ENCODE peak calls at places on chromosomes 4 and X, in five cellular contexts. One of them, this sample, is unnamed.

GRCh38 chr4:182449186-182449880 is 206.1 kb downstream of the TENM3 start:
- DNase-seq in T-helper 2 cell: no peak
- DNase-seq in epithelial cell of prostate: no peak
- DNase-seq in HEK293T: peak; percentile 25
- DNase-seq in stimulated activated CD4-positive, alpha-beta T cell treated with anti-CD3 and anti-CD28 coated beads, Interleukin-1b, Interleukin-23, amount 100 ng/mL, for 24 hours: no peak
- DNase-seq in this sample: peak; percentile 67

GRCh38 chr4:126973201-126973600 is 659.6 kb upstream of the INTU start:
- DNase-seq in T-helper 2 cell: no peak
- DNase-seq in epithelial cell of prostate: no peak
- DNase-seq in HEK293T: no peak
- DNase-seq in stimulated activated CD4-positive, alpha-beta T cell treated with anti-CD3 and anti-CD28 coated beads, Interleukin-1b, Interleukin-23, amount 100 ng/mL, for 24 hours: no peak
- DNase-seq in this sample: no peak

GRCh38 chr4:111678466-111678865 is 466.8 kb upstream of the FAM241A start:
- DNase-seq in T-helper 2 cell: no peak
- DNase-seq in epithelial cell of prostate: peak; percentile 20
- DNase-seq in HEK293T: no peak
- DNase-seq in stimulated activated CD4-positive, alpha-beta T cell treated with anti-CD3 and anti-CD28 coated beads, Interleukin-1b, Interleukin-23, amount 100 ng/mL, for 24 hours: no peak
- DNase-seq in this sample: no peak

GRCh38 chr4:6777636-6778281 is 4.8 kb upstream of the KIAA0232 start:
- DNase-seq in T-helper 2 cell: no peak
- DNase-seq in epithelial cell of prostate: no peak
- DNase-seq in HEK293T: no peak
- DNase-seq in stimulated activated CD4-positive, alpha-beta T cell treated with anti-CD3 and anti-CD28 coated beads, Interleukin-1b, Interleukin-23, amount 100 ng/mL, for 24 hours: no peak
- DNase-seq in this sample: no peak

GRCh38 chrX:118974908-118975671 is 672 bp downstream of the LONRF3 start:
- DNase-seq in T-helper 2 cell: peak; percentile 12
- DNase-seq in epithelial cell of prostate: no peak
- DNase-seq in HEK293T: peak; percentile 59
- DNase-seq in stimulated activated CD4-positive, alpha-beta T cell treated with anti-CD3 and anti-CD28 coated beads, Interleukin-1b, Interleukin-23, amount 100 ng/mL, for 24 hours: no peak
- DNase-seq in this sample: no peak

GRCh38 chr4:118772149-118773081 is 63.5 kb downstream of the SEC24D start:
- DNase-seq in T-helper 2 cell: no peak
- DNase-seq in epithelial cell of prostate: no peak
- DNase-seq in HEK293T: peak; percentile 39
- DNase-seq in stimulated activated CD4-positive, alpha-beta T cell treated with anti-CD3 and anti-CD28 coated beads, Interleukin-1b, Interleukin-23, amount 100 ng/mL, for 24 hours: no peak
- DNase-seq in this sample: no peak

GRCh38 chr4:92566284-92566683 is 262.5 kb downstream of the GRID2 start:
- DNase-seq in T-helper 2 cell: no peak
- DNase-seq in epithelial cell of prostate: no peak
- DNase-seq in HEK293T: no peak
- DNase-seq in stimulated activated CD4-positive, alpha-beta T cell treated with anti-CD3 and anti-CD28 coated beads, Interleukin-1b, Interleukin-23, amount 100 ng/mL, for 24 hours: no peak
- DNase-seq in this sample: no peak

GRCh38 chr4:17103231-17103630 is 204.8 kb upstream of the LDB2 start:
- DNase-seq in T-helper 2 cell: no peak
- DNase-seq in epithelial cell of prostate: no peak
- DNase-seq in HEK293T: no peak
- DNase-seq in stimulated activated CD4-positive, alpha-beta T cell treated with anti-CD3 and anti-CD28 coated beads, Interleukin-1b, Interleukin-23, amount 100 ng/mL, for 24 hours: no peak
- DNase-seq in this sample: no peak

GRCh38 chrX:133574716-133575115 is 159.4 kb upstream of the GPC4 start:
- DNase-seq in T-helper 2 cell: no peak
- DNase-seq in epithelial cell of prostate: no peak
- DNase-seq in HEK293T: no peak
- DNase-seq in stimulated activated CD4-positive, alpha-beta T cell treated with anti-CD3 and anti-CD28 coated beads, Interleukin-1b, Interleukin-23, amount 100 ng/mL, for 24 hours: no peak
- DNase-seq in this sample: no peak

GRCh38 chr4:153071953-153072622 is 132.2 kb upstream of the TRIM2 start:
- DNase-seq in T-helper 2 cell: no peak
- DNase-seq in epithelial cell of prostate: no peak
- DNase-seq in HEK293T: no peak
- DNase-seq in stimulated activated CD4-positive, alpha-beta T cell treated with anti-CD3 and anti-CD28 coated beads, Interleukin-1b, Interleukin-23, amount 100 ng/mL, for 24 hours: no peak
- DNase-seq in this sample: no peak

GRCh38 chr4:137804906-137805511 is 272.7 kb upstream of the PCDH18 start:
- DNase-seq in T-helper 2 cell: no peak
- DNase-seq in epithelial cell of prostate: no peak
- DNase-seq in HEK293T: no peak
- DNase-seq in stimulated activated CD4-positive, alpha-beta T cell treated with anti-CD3 and anti-CD28 coated beads, Interleukin-1b, Interleukin-23, amount 100 ng/mL, for 24 hours: no peak
- DNase-seq in this sample: no peak

GRCh38 chr4:2042207-2042946 is 16.8 kb upstream of the NAT8L start:
- DNase-seq in T-helper 2 cell: no peak
- DNase-seq in epithelial cell of prostate: no peak
- DNase-seq in HEK293T: peak; percentile 49
- DNase-seq in stimulated activated CD4-positive, alpha-beta T cell treated with anti-CD3 and anti-CD28 coated beads, Interleukin-1b, Interleukin-23, amount 100 ng/mL, for 24 hours: no peak
- DNase-seq in this sample: no peak

GRCh38 chrX:72041901-72042859 is 89.5 kb downstream of the RTL5 start:
- DNase-seq in T-helper 2 cell: no peak
- DNase-seq in epithelial cell of prostate: no peak
- DNase-seq in HEK293T: no peak
- DNase-seq in stimulated activated CD4-positive, alpha-beta T cell treated with anti-CD3 and anti-CD28 coated beads, Interleukin-1b, Interleukin-23, amount 100 ng/mL, for 24 hours: no peak
- DNase-seq in this sample: no peak

GRCh38 chr4:172736046-172736445 is 432.6 kb upstream of the GALNT7 start:
- DNase-seq in T-helper 2 cell: no peak
- DNase-seq in epithelial cell of prostate: no peak
- DNase-seq in HEK293T: no peak
- DNase-seq in stimulated activated CD4-positive, alpha-beta T cell treated with anti-CD3 and anti-CD28 coated beads, Interleukin-1b, Interleukin-23, amount 100 ng/mL, for 24 hours: no peak
- DNase-seq in this sample: no peak

GRCh38 chr4:2647403-2648158 is 108.6 kb downstream of the TNIP2 start:
- DNase-seq in T-helper 2 cell: no peak
- DNase-seq in epithelial cell of prostate: no peak
- DNase-seq in HEK293T: no peak
- DNase-seq in stimulated activated CD4-positive, alpha-beta T cell treated with anti-CD3 and anti-CD28 coated beads, Interleukin-1b, Interleukin-23, amount 100 ng/mL, for 24 hours: no peak
- DNase-seq in this sample: no peak

GRCh38 chr4:110823251-110823650 is 200.4 kb upstream of the PITX2 start:
- DNase-seq in T-helper 2 cell: no peak
- DNase-seq in epithelial cell of prostate: no peak
- DNase-seq in HEK293T: no peak
- DNase-seq in stimulated activated CD4-positive, alpha-beta T cell treated with anti-CD3 and anti-CD28 coated beads, Interleukin-1b, Interleukin-23, amount 100 ng/mL, for 24 hours: no peak
- DNase-seq in this sample: no peak

GRCh38 chr4:118361192-118361591 is 8.4 kb upstream of the PRSS12 start:
- DNase-seq in T-helper 2 cell: no peak
- DNase-seq in epithelial cell of prostate: no peak
- DNase-seq in HEK293T: no peak
- DNase-seq in stimulated activated CD4-positive, alpha-beta T cell treated with anti-CD3 and anti-CD28 coated beads, Interleukin-1b, Interleukin-23, amount 100 ng/mL, for 24 hours: no peak
- DNase-seq in this sample: no peak

GRCh38 chr4:56786955-56787354 is 34.5 kb downstream of the SPINK2 start:
- DNase-seq in T-helper 2 cell: no peak
- DNase-seq in epithelial cell of prostate: no peak
- DNase-seq in HEK293T: peak; percentile 19
- DNase-seq in stimulated activated CD4-positive, alpha-beta T cell treated with anti-CD3 and anti-CD28 coated beads, Interleukin-1b, Interleukin-23, amount 100 ng/mL, for 24 hours: no peak
- DNase-seq in this sample: no peak

GRCh38 chrX:40099046-40099968 is 1.5 kb upstream of the BCOR start:
- DNase-seq in T-helper 2 cell: no peak
- DNase-seq in epithelial cell of prostate: no peak
- DNase-seq in HEK293T: no peak
- DNase-seq in stimulated activated CD4-positive, alpha-beta T cell treated with anti-CD3 and anti-CD28 coated beads, Interleukin-1b, Interleukin-23, amount 100 ng/mL, for 24 hours: no peak
- DNase-seq in this sample: no peak

GRCh38 chr4:184395451-184395917 is 78.9 kb downstream of the IRF2 start:
- DNase-seq in T-helper 2 cell: no peak
- DNase-seq in epithelial cell of prostate: no peak
- DNase-seq in HEK293T: no peak
- DNase-seq in stimulated activated CD4-positive, alpha-beta T cell treated with anti-CD3 and anti-CD28 coated beads, Interleukin-1b, Interleukin-23, amount 100 ng/mL, for 24 hours: no peak
- DNase-seq in this sample: no peak

GRCh38 chr4:152640058-152640921 is 39.5 kb downstream of the TMEM154 start:
- DNase-seq in T-helper 2 cell: no peak
- DNase-seq in epithelial cell of prostate: no peak
- DNase-seq in HEK293T: no peak
- DNase-seq in stimulated activated CD4-positive, alpha-beta T cell treated with anti-CD3 and anti-CD28 coated beads, Interleukin-1b, Interleukin-23, amount 100 ng/mL, for 24 hours: no peak
- DNase-seq in this sample: no peak

GRCh38 chrX:40867352-40867751 is 132.0 kb upstream of the MED14 start:
- DNase-seq in T-helper 2 cell: no peak
- DNase-seq in epithelial cell of prostate: no peak
- DNase-seq in HEK293T: no peak
- DNase-seq in stimulated activated CD4-positive, alpha-beta T cell treated with anti-CD3 and anti-CD28 coated beads, Interleukin-1b, Interleukin-23, amount 100 ng/mL, for 24 hours: no peak
- DNase-seq in this sample: no peak

GRCh38 chr4:53779025-53779424 is 187.7 kb upstream of the LNX1 start:
- DNase-seq in T-helper 2 cell: no peak
- DNase-seq in epithelial cell of prostate: no peak
- DNase-seq in HEK293T: no peak
- DNase-seq in stimulated activated CD4-positive, alpha-beta T cell treated with anti-CD3 and anti-CD28 coated beads, Interleukin-1b, Interleukin-23, amount 100 ng/mL, for 24 hours: no peak
- DNase-seq in this sample: no peak

GRCh38 chrX:74511704-74512103 is 90.4 kb downstream of the SLC16A2 start:
- DNase-seq in T-helper 2 cell: no peak
- DNase-seq in epithelial cell of prostate: no peak
- DNase-seq in HEK293T: no peak
- DNase-seq in stimulated activated CD4-positive, alpha-beta T cell treated with anti-CD3 and anti-CD28 coated beads, Interleukin-1b, Interleukin-23, amount 100 ng/mL, for 24 hours: no peak
- DNase-seq in this sample: no peak

GRCh38 chr4:20622701-20623100 is 77.6 kb upstream of the PACRGL start:
- DNase-seq in T-helper 2 cell: no peak
- DNase-seq in epithelial cell of prostate: no peak
- DNase-seq in HEK293T: no peak
- DNase-seq in stimulated activated CD4-positive, alpha-beta T cell treated with anti-CD3 and anti-CD28 coated beads, Interleukin-1b, Interleukin-23, amount 100 ng/mL, for 24 hours: no peak
- DNase-seq in this sample: no peak

GRCh38 chrX:318739-319578 is at the start of gene GTPBP6:
- DNase-seq in T-helper 2 cell: peak; percentile 96
- DNase-seq in epithelial cell of prostate: peak; percentile 99
- DNase-seq in HEK293T: peak; percentile 94
- DNase-seq in stimulated activated CD4-positive, alpha-beta T cell treated with anti-CD3 and anti-CD28 coated beads, Interleukin-1b, Interleukin-23, amount 100 ng/mL, for 24 hours: peak; percentile 85
- DNase-seq in this sample: peak; percentile 98

GRCh38 chr4:56626963-56627362 is 54.1 kb downstream of the HOPX start:
- DNase-seq in T-helper 2 cell: no peak
- DNase-seq in epithelial cell of prostate: no peak
- DNase-seq in HEK293T: no peak
- DNase-seq in stimulated activated CD4-positive, alpha-beta T cell treated with anti-CD3 and anti-CD28 coated beads, Interleukin-1b, Interleukin-23, amount 100 ng/mL, for 24 hours: no peak
- DNase-seq in this sample: no peak

GRCh38 chr4:13588954-13589353 is 38.6 kb downstream of the BOD1L1 start:
- DNase-seq in T-helper 2 cell: no peak
- DNase-seq in epithelial cell of prostate: no peak
- DNase-seq in HEK293T: no peak
- DNase-seq in stimulated activated CD4-positive, alpha-beta T cell treated with anti-CD3 and anti-CD28 coated beads, Interleukin-1b, Interleukin-23, amount 100 ng/mL, for 24 hours: no peak
- DNase-seq in this sample: no peak

GRCh38 chr4:54609310-54609709 is 48.4 kb upstream of the KIT start:
- DNase-seq in T-helper 2 cell: no peak
- DNase-seq in epithelial cell of prostate: no peak
- DNase-seq in HEK293T: no peak
- DNase-seq in stimulated activated CD4-positive, alpha-beta T cell treated with anti-CD3 and anti-CD28 coated beads, Interleukin-1b, Interleukin-23, amount 100 ng/mL, for 24 hours: no peak
- DNase-seq in this sample: no peak

GRCh38 chr4:134650461-134650860 is 448.9 kb upstream of the PABPC4L start:
- DNase-seq in T-helper 2 cell: no peak
- DNase-seq in epithelial cell of prostate: no peak
- DNase-seq in HEK293T: no peak
- DNase-seq in stimulated activated CD4-positive, alpha-beta T cell treated with anti-CD3 and anti-CD28 coated beads, Interleukin-1b, Interleukin-23, amount 100 ng/mL, for 24 hours: no peak
- DNase-seq in this sample: no peak

GRCh38 chr4:109798866-109799265 is 2.9 kb downstream of the CFI start:
- DNase-seq in T-helper 2 cell: no peak
- DNase-seq in epithelial cell of prostate: no peak
- DNase-seq in HEK293T: no peak
- DNase-seq in stimulated activated CD4-positive, alpha-beta T cell treated with anti-CD3 and anti-CD28 coated beads, Interleukin-1b, Interleukin-23, amount 100 ng/mL, for 24 hours: no peak
- DNase-seq in this sample: no peak

GRCh38 chr4:7704625-7705024 is 235.0 kb downstream of the AFAP1 start:
- DNase-seq in T-helper 2 cell: no peak
- DNase-seq in epithelial cell of prostate: no peak
- DNase-seq in HEK293T: no peak
- DNase-seq in stimulated activated CD4-positive, alpha-beta T cell treated with anti-CD3 and anti-CD28 coated beads, Interleukin-1b, Interleukin-23, amount 100 ng/mL, for 24 hours: no peak
- DNase-seq in this sample: no peak

GRCh38 chr4:134365852-134366251 is 164.3 kb upstream of the PABPC4L start:
- DNase-seq in T-helper 2 cell: no peak
- DNase-seq in epithelial cell of prostate: no peak
- DNase-seq in HEK293T: no peak
- DNase-seq in stimulated activated CD4-positive, alpha-beta T cell treated with anti-CD3 and anti-CD28 coated beads, Interleukin-1b, Interleukin-23, amount 100 ng/mL, for 24 hours: no peak
- DNase-seq in this sample: no peak

GRCh38 chr4:10096201-10096975 is 20.2 kb downstream of the WDR1 start:
- DNase-seq in T-helper 2 cell: no peak
- DNase-seq in epithelial cell of prostate: peak; percentile 85
- DNase-seq in HEK293T: no peak
- DNase-seq in stimulated activated CD4-positive, alpha-beta T cell treated with anti-CD3 and anti-CD28 coated beads, Interleukin-1b, Interleukin-23, amount 100 ng/mL, for 24 hours: no peak
- DNase-seq in this sample: no peak

GRCh38 chrX:45621356-45622041 is 420.8 kb upstream of the DIPK2B start:
- DNase-seq in T-helper 2 cell: no peak
- DNase-seq in epithelial cell of prostate: peak; percentile 27
- DNase-seq in HEK293T: no peak
- DNase-seq in stimulated activated CD4-positive, alpha-beta T cell treated with anti-CD3 and anti-CD28 coated beads, Interleukin-1b, Interleukin-23, amount 100 ng/mL, for 24 hours: no peak
- DNase-seq in this sample: no peak

GRCh38 chr4:114271031-114271430 is 291.6 kb upstream of the ARSJ start:
- DNase-seq in T-helper 2 cell: no peak
- DNase-seq in epithelial cell of prostate: no peak
- DNase-seq in HEK293T: no peak
- DNase-seq in stimulated activated CD4-positive, alpha-beta T cell treated with anti-CD3 and anti-CD28 coated beads, Interleukin-1b, Interleukin-23, amount 100 ng/mL, for 24 hours: no peak
- DNase-seq in this sample: no peak

GRCh38 chrX:39815621-39816020 is 282.1 kb downstream of the BCOR start:
- DNase-seq in T-helper 2 cell: no peak
- DNase-seq in epithelial cell of prostate: no peak
- DNase-seq in HEK293T: no peak
- DNase-seq in stimulated activated CD4-positive, alpha-beta T cell treated with anti-CD3 and anti-CD28 coated beads, Interleukin-1b, Interleukin-23, amount 100 ng/mL, for 24 hours: no peak
- DNase-seq in this sample: no peak

GRCh38 chr4:71382569-71383560 is 44.0 kb downstream of the SLC4A4 start:
- DNase-seq in T-helper 2 cell: no peak
- DNase-seq in epithelial cell of prostate: no peak
- DNase-seq in HEK293T: no peak
- DNase-seq in stimulated activated CD4-positive, alpha-beta T cell treated with anti-CD3 and anti-CD28 coated beads, Interleukin-1b, Interleukin-23, amount 100 ng/mL, for 24 hours: no peak
- DNase-seq in this sample: no peak

GRCh38 chr4:100576570-100576969 is 58.7 kb upstream of the EMCN start:
- DNase-seq in T-helper 2 cell: no peak
- DNase-seq in epithelial cell of prostate: no peak
- DNase-seq in HEK293T: peak; percentile 9
- DNase-seq in stimulated activated CD4-positive, alpha-beta T cell treated with anti-CD3 and anti-CD28 coated beads, Interleukin-1b, Interleukin-23, amount 100 ng/mL, for 24 hours: no peak
- DNase-seq in this sample: no peak